ENCODE peak calls at places on chromosomes 4 and X, in ten cellular contexts. One of them, this sample, is unnamed.

GRCh38 chrX:51332188-51332942 is at the start of gene NUDT10:
- DNase-seq in NB4: peak
- DNase-seq in A549: no peak
- DNase-seq in H1: peak
- DNase-seq in heart left ventricle: peak
- DNase-seq in body of pancreas: peak
- DNase-seq in H54: no peak
- DNase-seq in uterus: peak
- DNase-seq in right lobe of liver: no peak
- DNase-seq in tibial nerve: peak
- DNase-seq in this sample: peak

GRCh38 chr4:177220376-177220775 is 89.3 kb upstream of the NEIL3 start:
- DNase-seq in NB4: no peak
- DNase-seq in A549: no peak
- DNase-seq in H1: no peak
- DNase-seq in heart left ventricle: no peak
- DNase-seq in body of pancreas: no peak
- DNase-seq in H54: no peak
- DNase-seq in uterus: no peak
- DNase-seq in right lobe of liver: no peak
- DNase-seq in tibial nerve: no peak
- DNase-seq in this sample: no peak

GRCh38 chrX:10756365-10756915 is 136.1 kb upstream of the MID1 start:
- DNase-seq in NB4: no peak
- DNase-seq in A549: peak
- DNase-seq in H1: no peak
- DNase-seq in heart left ventricle: peak
- DNase-seq in body of pancreas: peak
- DNase-seq in H54: peak
- DNase-seq in uterus: peak
- DNase-seq in right lobe of liver: no peak
- DNase-seq in tibial nerve: no peak
- DNase-seq in this sample: no peak

GRCh38 chr4:151226004-151226932 is 50.7 kb upstream of the PRSS48 start:
- DNase-seq in NB4: no peak
- DNase-seq in A549: peak
- DNase-seq in H1: no peak
- DNase-seq in heart left ventricle: no peak
- DNase-seq in body of pancreas: no peak
- DNase-seq in H54: peak
- DNase-seq in uterus: no peak
- DNase-seq in right lobe of liver: no peak
- DNase-seq in tibial nerve: no peak
- DNase-seq in this sample: no peak

GRCh38 chr4:154478547-154478946 is 13.1 kb downstream of the DCHS2 start:
- DNase-seq in NB4: no peak
- DNase-seq in A549: no peak
- DNase-seq in H1: no peak
- DNase-seq in heart left ventricle: no peak
- DNase-seq in body of pancreas: no peak
- DNase-seq in H54: no peak
- DNase-seq in uterus: no peak
- DNase-seq in right lobe of liver: no peak
- DNase-seq in tibial nerve: no peak
- DNase-seq in this sample: no peak

GRCh38 chrX:112587194-112587593 is 92.5 kb downstream of the LHFPL1 start:
- DNase-seq in NB4: no peak
- DNase-seq in A549: no peak
- DNase-seq in H1: no peak
- DNase-seq in heart left ventricle: no peak
- DNase-seq in body of pancreas: no peak
- DNase-seq in H54: no peak
- DNase-seq in uterus: no peak
- DNase-seq in right lobe of liver: no peak
- DNase-seq in tibial nerve: no peak
- DNase-seq in this sample: no peak

GRCh38 chrX:101452051-101452450 is 33.2 kb upstream of the ARMCX4 start:
- DNase-seq in NB4: peak
- DNase-seq in A549: no peak
- DNase-seq in H1: no peak
- DNase-seq in heart left ventricle: no peak
- DNase-seq in body of pancreas: no peak
- DNase-seq in H54: no peak
- DNase-seq in uterus: no peak
- DNase-seq in right lobe of liver: no peak
- DNase-seq in tibial nerve: no peak
- DNase-seq in this sample: no peak

GRCh38 chr4:113145519-113146291 is 96.3 kb downstream of the ANK2 start:
- DNase-seq in NB4: no peak
- DNase-seq in A549: no peak
- DNase-seq in H1: peak
- DNase-seq in heart left ventricle: peak
- DNase-seq in body of pancreas: peak
- DNase-seq in H54: no peak
- DNase-seq in uterus: no peak
- DNase-seq in right lobe of liver: no peak
- DNase-seq in tibial nerve: no peak
- DNase-seq in this sample: no peak

GRCh38 chrX:7446815-7447214 is 298.9 kb upstream of the PUDP start:
- DNase-seq in NB4: no peak
- DNase-seq in A549: no peak
- DNase-seq in H1: no peak
- DNase-seq in heart left ventricle: no peak
- DNase-seq in body of pancreas: no peak
- DNase-seq in H54: no peak
- DNase-seq in uterus: no peak
- DNase-seq in right lobe of liver: no peak
- DNase-seq in tibial nerve: no peak
- DNase-seq in this sample: no peak

GRCh38 chr4:92305878-92306520 is 2.2 kb downstream of the GRID2 start:
- DNase-seq in NB4: no peak
- DNase-seq in A549: no peak
- DNase-seq in H1: no peak
- DNase-seq in heart left ventricle: no peak
- DNase-seq in body of pancreas: no peak
- DNase-seq in H54: no peak
- DNase-seq in uterus: no peak
- DNase-seq in right lobe of liver: no peak
- DNase-seq in tibial nerve: no peak
- DNase-seq in this sample: no peak

DNA sequence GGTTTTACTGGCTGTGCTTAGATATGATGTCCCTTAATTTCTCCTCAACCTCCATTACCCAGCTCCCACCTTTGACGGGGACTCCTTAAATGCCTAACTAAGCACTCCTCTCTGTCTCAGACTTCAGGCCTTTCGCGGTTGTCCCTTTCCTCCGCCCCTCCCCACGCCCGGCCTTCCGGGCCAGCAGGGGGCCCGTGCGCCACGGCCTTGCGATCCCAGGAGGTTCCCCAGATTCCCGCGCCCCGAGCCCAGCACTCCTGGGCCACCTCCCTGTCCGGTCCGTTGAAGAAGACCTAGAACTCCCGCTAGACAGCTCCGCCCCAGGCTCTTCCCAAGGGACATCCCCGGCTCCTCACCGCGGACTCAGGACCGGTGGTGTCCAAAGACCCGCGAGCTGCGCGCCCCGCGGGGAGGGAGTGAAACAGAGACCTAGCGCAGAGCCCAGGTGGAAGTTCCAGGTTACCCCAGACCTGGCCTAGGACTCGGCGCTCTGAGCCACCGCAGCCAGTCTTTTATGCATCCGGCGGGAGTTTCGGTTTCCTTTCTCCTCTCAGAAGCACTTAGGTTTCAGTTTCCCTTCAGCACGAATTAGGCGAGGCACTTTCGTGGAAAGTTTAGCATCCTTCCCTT is at the start of gene DDX60:
- DNase-seq in NB4: peak
- DNase-seq in A549: peak
- DNase-seq in H1: peak
- DNase-seq in heart left ventricle: peak
- DNase-seq in body of pancreas: peak
- DNase-seq in H54: peak
- DNase-seq in uterus: peak
- DNase-seq in right lobe of liver: peak
- DNase-seq in tibial nerve: peak
- DNase-seq in this sample: peak
- TF ChIP-seq POLR2A in NB4: no peak
- TF ChIP-seq POLR2A in A549: peak
- TF ChIP-seq POLR2A in H1: peak
- TF ChIP-seq POLR2A in heart left ventricle: peak
- TF ChIP-seq POLR2A in body of pancreas: peak
- TF ChIP-seq POLR2A in H54: peak
- TF ChIP-seq POLR2A in uterus: no peak
- TF ChIP-seq POLR2A in right lobe of liver: peak
- TF ChIP-seq POLR2A in tibial nerve: no peak
- TF ChIP-seq POLR2A in this sample: peak

DNA sequence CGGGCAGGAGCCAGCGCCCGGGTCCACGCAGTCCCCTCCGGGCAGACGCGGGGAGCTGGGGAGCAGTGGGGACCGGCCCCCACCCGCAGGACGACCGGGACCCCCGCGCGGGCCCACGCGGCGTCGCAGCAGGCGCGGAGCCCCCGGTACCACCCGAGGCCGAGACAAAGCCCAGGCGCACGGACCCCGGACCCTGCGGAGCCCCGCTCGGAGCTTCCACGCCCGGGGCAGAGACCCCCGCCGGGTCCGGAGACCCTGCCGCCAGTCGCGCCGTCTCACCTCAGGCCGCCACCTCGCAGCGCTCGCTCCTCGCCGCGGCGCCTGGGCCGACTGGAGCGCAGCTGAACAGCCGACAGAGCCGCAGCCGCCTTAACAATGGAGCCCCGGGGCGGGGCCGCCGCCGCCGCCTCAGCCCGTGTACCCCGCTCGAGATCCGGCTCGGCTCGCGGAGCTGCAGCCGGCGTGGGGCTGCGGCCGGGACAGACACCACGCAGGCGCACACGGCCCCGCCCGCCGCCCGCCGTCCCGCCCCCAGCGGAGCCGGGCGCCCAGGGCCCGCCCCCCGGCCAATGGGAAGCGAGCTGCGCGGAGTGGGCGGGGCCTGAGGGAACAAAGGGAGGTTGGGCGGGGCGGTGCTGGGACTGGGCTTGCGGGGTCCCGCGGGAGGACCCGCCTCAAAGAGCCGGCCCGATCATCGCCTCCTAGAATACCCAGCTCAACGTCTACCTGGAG is at the start of gene AFAP1:
- DNase-seq in NB4: no peak
- DNase-seq in A549: peak
- DNase-seq in H1: no peak
- DNase-seq in heart left ventricle: peak
- DNase-seq in body of pancreas: peak
- DNase-seq in H54: peak
- DNase-seq in uterus: peak
- DNase-seq in right lobe of liver: peak
- DNase-seq in tibial nerve: peak
- DNase-seq in this sample: peak
- TF ChIP-seq POLR2A in NB4: no peak
- TF ChIP-seq POLR2A in A549: peak
- TF ChIP-seq POLR2A in H1: peak
- TF ChIP-seq POLR2A in heart left ventricle: peak
- TF ChIP-seq POLR2A in body of pancreas: peak
- TF ChIP-seq POLR2A in H54: peak
- TF ChIP-seq POLR2A in uterus: peak
- TF ChIP-seq POLR2A in right lobe of liver: peak
- TF ChIP-seq POLR2A in tibial nerve: peak
- TF ChIP-seq POLR2A in this sample: peak

GRCh38 chrX:56228914-56229313 is 3.2 kb upstream of the KLF8 start:
- DNase-seq in NB4: no peak
- DNase-seq in A549: no peak
- DNase-seq in H1: no peak
- DNase-seq in heart left ventricle: no peak
- DNase-seq in body of pancreas: no peak
- DNase-seq in H54: no peak
- DNase-seq in uterus: no peak
- DNase-seq in right lobe of liver: no peak
- DNase-seq in tibial nerve: peak
- DNase-seq in this sample: peak

GRCh38 chrX:56233100-56233499 is 944 bp downstream of the KLF8 start:
- DNase-seq in NB4: no peak
- DNase-seq in A549: no peak
- DNase-seq in H1: no peak
- DNase-seq in heart left ventricle: no peak
- DNase-seq in body of pancreas: no peak
- DNase-seq in H54: no peak
- DNase-seq in uterus: peak
- DNase-seq in right lobe of liver: no peak
- DNase-seq in tibial nerve: peak
- DNase-seq in this sample: no peak

GRCh38 chrX:56231706-56232105 is 450 bp upstream of the KLF8 start:
- DNase-seq in NB4: no peak
- DNase-seq in A549: no peak
- DNase-seq in H1: no peak
- DNase-seq in heart left ventricle: no peak
- DNase-seq in body of pancreas: no peak
- DNase-seq in H54: no peak
- DNase-seq in uterus: no peak
- DNase-seq in right lobe of liver: no peak
- DNase-seq in tibial nerve: no peak
- DNase-seq in this sample: no peak

GRCh38 chrX:56233682-56234081 is 1.5 kb downstream of the KLF8 start:
- DNase-seq in NB4: no peak
- DNase-seq in A549: no peak
- DNase-seq in H1: peak
- DNase-seq in heart left ventricle: peak
- DNase-seq in body of pancreas: peak
- DNase-seq in H54: no peak
- DNase-seq in uterus: peak
- DNase-seq in right lobe of liver: no peak
- DNase-seq in tibial nerve: peak
- DNase-seq in this sample: peak

GRCh38 chrX:56232221-56233082 is at the start of gene KLF8:
- DNase-seq in NB4: peak
- DNase-seq in A549: no peak
- DNase-seq in H1: no peak
- DNase-seq in heart left ventricle: peak
- DNase-seq in body of pancreas: peak
- DNase-seq in H54: no peak
- DNase-seq in uterus: peak
- DNase-seq in right lobe of liver: no peak
- DNase-seq in tibial nerve: peak
- DNase-seq in this sample: peak
- TF ChIP-seq POLR2A in NB4: no peak
- TF ChIP-seq POLR2A in A549: no peak
- TF ChIP-seq POLR2A in H1: no peak
- TF ChIP-seq POLR2A in heart left ventricle: peak
- TF ChIP-seq POLR2A in body of pancreas: peak
- TF ChIP-seq POLR2A in H54: no peak
- TF ChIP-seq POLR2A in uterus: peak
- TF ChIP-seq POLR2A in right lobe of liver: no peak
- TF ChIP-seq POLR2A in tibial nerve: no peak
- TF ChIP-seq POLR2A in this sample: no peak

GRCh38 chr4:99221980-99222379 is 2.9 kb upstream of the ADH6 start:
- DNase-seq in NB4: no peak
- DNase-seq in A549: no peak
- DNase-seq in H1: no peak
- DNase-seq in heart left ventricle: no peak
- DNase-seq in body of pancreas: no peak
- DNase-seq in H54: no peak
- DNase-seq in uterus: no peak
- DNase-seq in right lobe of liver: no peak
- DNase-seq in tibial nerve: no peak
- DNase-seq in this sample: no peak

GRCh38 chr4:99219479-99219878 is 433 bp upstream of the ADH6 start:
- DNase-seq in NB4: no peak
- DNase-seq in A549: no peak
- DNase-seq in H1: no peak
- DNase-seq in heart left ventricle: no peak
- DNase-seq in body of pancreas: no peak
- DNase-seq in H54: no peak
- DNase-seq in uterus: no peak
- DNase-seq in right lobe of liver: no peak
- DNase-seq in tibial nerve: no peak
- DNase-seq in this sample: no peak

GRCh38 chr4:99219072-99219471 is at the start of gene ADH6:
- DNase-seq in NB4: no peak
- DNase-seq in A549: no peak
- DNase-seq in H1: no peak
- DNase-seq in heart left ventricle: no peak
- DNase-seq in body of pancreas: peak
- DNase-seq in H54: no peak
- DNase-seq in uterus: no peak
- DNase-seq in right lobe of liver: peak
- DNase-seq in tibial nerve: no peak
- DNase-seq in this sample: peak
- TF ChIP-seq POLR2A in NB4: no peak
- TF ChIP-seq POLR2A in A549: no peak
- TF ChIP-seq POLR2A in H1: no peak
- TF ChIP-seq POLR2A in heart left ventricle: no peak
- TF ChIP-seq POLR2A in body of pancreas: no peak
- TF ChIP-seq POLR2A in H54: no peak
- TF ChIP-seq POLR2A in uterus: no peak
- TF ChIP-seq POLR2A in right lobe of liver: peak
- TF ChIP-seq POLR2A in tibial nerve: no peak
- TF ChIP-seq POLR2A in this sample: no peak